ENCODE peak calls at places on chromosomes 16 and 17, in eight cellular contexts. Z, H, S, P, D, K, W and G are unnamed samples.

GRCh38 chr17:17518019-17518418 is 21.8 kb upstream of the RASD1 start:
- DNase-seq in Z (no peak), H (no peak), S (no peak), P (no peak), D (no peak), K (no peak), W (no peak), G (no peak)

GRCh38 chr17:58391302-58391984 is 25.9 kb downstream of the RNF43 start:
- DNase-seq in Z (no peak), H (no peak), S (no peak), P (no peak), D (no peak), K (no peak), W (no peak), G (no peak)

GRCh38 chr16:52435573-52435972 is 111.4 kb downstream of the TOX3 start:
- DNase-seq in Z (no peak), H (no peak), S (no peak), P (no peak), D (no peak), K (no peak), W (no peak), G (peak; percentile 3)

GRCh38 chr16:70460737-70461261 is 6.4 kb downstream of the FCSK start:
- DNase-seq in Z (no peak), H (no peak), S (no peak), P (no peak), D (no peak), K (peak; percentile 75), W (no peak), G (no peak)

GRCh38 chr17:58758890-58759289 is 3.2 kb downstream of the PPM1E start:
- DNase-seq in Z (no peak), H (no peak), S (no peak), P (no peak), D (no peak), K (no peak), W (no peak), G (no peak)

GRCh38 chr17:81967533-81968395 is 6.8 kb upstream of the NOTUM start:
- DNase-seq in Z (peak; percentile 88), H (peak; percentile 53), S (peak; percentile 85), P (peak; percentile 77), D (peak; percentile 94), K (peak; percentile 97), W (peak; percentile 80), G (peak; percentile 90)

GRCh38 chr17:77778636-77779524 is 179.6 kb upstream of the TNRC6C start:
- DNase-seq in Z (no peak), H (no peak), S (no peak), P (no peak), D (peak; percentile 88), K (no peak), W (no peak), G (no peak)

GRCh38 chr16:80058236-80058635 is 457.7 kb upstream of the MAF start:
- DNase-seq in Z (no peak), H (no peak), S (no peak), P (no peak), D (no peak), K (no peak), W (no peak), G (no peak)

GRCh38 chr17:31307640-31308039 is 6.2 kb downstream of the EVI2B start:
- DNase-seq in Z (no peak), H (no peak), S (no peak), P (no peak), D (no peak), K (no peak), W (no peak), G (no peak)

GRCh38 chr17:50882851-50883250 is 16.7 kb upstream of the TOB1 start:
- DNase-seq in Z (no peak), H (no peak), S (no peak), P (no peak), D (no peak), K (no peak), W (no peak), G (no peak)

GRCh38 chr17:56785396-56785795 is 48.3 kb downstream of the C17orf67 start:
- DNase-seq in Z (no peak), H (no peak), S (no peak), P (no peak), D (no peak), K (no peak), W (no peak), G (no peak)

GRCh38 chr16:60077791-60078280 is 1343.7 kb upstream of the GOT2 start:
- DNase-seq in Z (no peak), H (no peak), S (no peak), P (no peak), D (no peak), K (no peak), W (no peak), G (no peak)

GRCh38 chr17:76614912-76615617 is 28.5 kb downstream of the ST6GALNAC1 start:
- DNase-seq in Z (no peak), H (no peak), S (no peak), P (no peak), D (no peak), K (no peak), W (no peak), G (no peak)

GRCh38 chr16:61277849-61278248 is 758.4 kb downstream of the CDH8 start:
- DNase-seq in Z (no peak), H (no peak), S (no peak), P (no peak), D (no peak), K (no peak), W (no peak), G (no peak)

GRCh38 chr16:60651351-60651750 is 1384.9 kb downstream of the CDH8 start:
- DNase-seq in Z (no peak), H (no peak), S (no peak), P (no peak), D (no peak), K (no peak), W (no peak), G (no peak)

GRCh38 chr16:49491736-49492089 is 118.1 kb downstream of the C16orf78 start:
- DNase-seq in Z (peak; percentile 17), H (no peak), S (no peak), P (no peak), D (peak; percentile 53), K (peak; percentile 93), W (no peak), G (no peak)

GRCh38 chr17:33981713-33982601 is 273.1 kb upstream of the CCL2 start:
- DNase-seq in Z (no peak), H (no peak), S (no peak), P (no peak), D (no peak), K (no peak), W (no peak), G (no peak)

GRCh38 chr17:21388066-21388465 is 11.9 kb downstream of the KCNJ12 start:
- DNase-seq in Z (no peak), H (no peak), S (no peak), P (no peak), D (no peak), K (no peak), W (no peak), G (no peak)

GRCh38 chr17:39548494-39548893 is 59.2 kb downstream of the NEUROD2 start:
- DNase-seq in Z (no peak), H (no peak), S (no peak), P (no peak), D (no peak), K (no peak), W (no peak), G (no peak)

GRCh38 chr16:12639044-12639443 is 164.6 kb downstream of the CPPED1 start:
- DNase-seq in Z (no peak), H (no peak), S (no peak), P (no peak), D (no peak), K (peak; percentile 60), W (no peak), G (peak; percentile 43)

GRCh38 chr17:66115246-66115645 is 76.7 kb downstream of the CEP112 start:
- DNase-seq in Z (no peak), H (no peak), S (no peak), P (no peak), D (no peak), K (no peak), W (no peak), G (no peak)

GRCh38 chr16:56970934-56971767 is 9.4 kb downstream of the CETP start:
- DNase-seq in Z (no peak), H (no peak), S (no peak), P (no peak), D (no peak), K (no peak), W (no peak), G (peak; percentile 90)

GRCh38 chr17:78939615-78940014 is 14.4 kb upstream of the TIMP2 start:
- DNase-seq in Z (no peak), H (no peak), S (no peak), P (no peak), D (no peak), K (no peak), W (no peak), G (no peak)

GRCh38 chr16:89162314-89162713 is 9.2 kb upstream of the CDH15 start:
- DNase-seq in Z (no peak), H (no peak), S (no peak), P (no peak), D (no peak), K (no peak), W (no peak), G (no peak)

GRCh38 chr16:86391486-86391885 is 118.8 kb upstream of the FOXF1 start:
- DNase-seq in Z (no peak), H (no peak), S (no peak), P (no peak), D (no peak), K (no peak), W (no peak), G (no peak)

GRCh38 chr17:2797226-2797625 is 988 bp downstream of the RAP1GAP2 start:
- DNase-seq in Z (no peak), H (no peak), S (no peak), P (no peak), D (no peak), K (no peak), W (no peak), G (no peak)

GRCh38 chr17:10198509-10199249 is at the start of gene GAS7:
- DNase-seq in Z (peak; percentile 65), H (peak; percentile 17), S (peak; percentile 13), P (no peak), D (peak; percentile 80), K (peak; percentile 75), W (no peak), G (no peak)

GRCh38 chr16:53043986-53044571 is 8.6 kb downstream of the CHD9NB start:
- DNase-seq in Z (no peak), H (no peak), S (no peak), P (no peak), D (no peak), K (peak; percentile 97), W (no peak), G (no peak)

GRCh38 chr16:89384282-89384681 is 106.1 kb downstream of the ANKRD11 start:
- DNase-seq in Z (no peak), H (no peak), S (no peak), P (no peak), D (no peak), K (no peak), W (no peak), G (no peak)

GRCh38 chr16:23435500-23435899 is 17.5 kb downstream of the COG7 start:
- DNase-seq in Z (peak; percentile 61), H (peak; percentile 42), S (peak; percentile 63), P (peak; percentile 36), D (peak; percentile 66), K (peak; percentile 67), W (peak; percentile 56), G (peak; percentile 84)

GRCh38 chr17:44610331-44610730 is 45.9 kb upstream of the MEIOC start:
- DNase-seq in Z (no peak), H (peak; percentile 42), S (no peak), P (no peak), D (no peak), K (peak; percentile 76), W (no peak), G (no peak)

GRCh38 chr17:45389354-45389753 is 43.3 kb downstream of the ARHGAP27 start:
- DNase-seq in Z (no peak), H (no peak), S (no peak), P (no peak), D (no peak), K (no peak), W (no peak), G (no peak)

GRCh38 chr17:61321344-61321743 is 78.3 kb upstream of the TBX2 start:
- DNase-seq in Z (no peak), H (no peak), S (no peak), P (no peak), D (no peak), K (no peak), W (no peak), G (no peak)

GRCh38 chr16:668519-669171 is 713 bp downstream of the RHOT2 start:
- DNase-seq in Z (peak; percentile 58), H (no peak), S (no peak), P (no peak), D (no peak), K (no peak), W (no peak), G (no peak)